ENCODE peak calls at places on chromosomes 11 and 22, in five cellular contexts. T, Y, L, J and B are unnamed samples.
A peak's percentile ranks its signal among the peaks of the same experiment; 100 is the strongest.

GRCh38 chr11:130051077-130051476 is 18.6 kb upstream of the APLP2 start:
- DNase-seq in Y (no peak), L (no peak), T (no peak), J (peak; percentile 72), B (no peak)

GRCh38 chr11:62340269-62340901 is 3.1 kb downstream of the ASRGL1 start:
- DNase-seq in J (peak; percentile 77), Y (peak; percentile 39), L (peak; percentile 47), T (peak; percentile 59), B (peak; percentile 55)

GRCh38 chr11:47189100-47189834 is 3.0 kb upstream of the PACSIN3 start:
- DNase-seq in T (peak; percentile 72), L (peak; percentile 70), Y (peak; percentile 23), J (peak; percentile 92), B (no peak)

GRCh38 chr11:44638032-44638431 is 72.6 kb downstream of the CD82 start:
- DNase-seq in Y (no peak), L (no peak), T (no peak), J (no peak), B (no peak)

GRCh38 chr22:42766860-42767259 is 46.2 kb upstream of the A4GALT start:
- DNase-seq in J (no peak), T (no peak), Y (no peak), L (no peak), B (no peak)

GRCh38 chr11:2889399-2890273 is 4.1 kb upstream of the CDKN1C start:
- DNase-seq in T (no peak), Y (no peak), J (no peak), L (no peak), B (no peak)

GRCh38 chr11:65291613-65292012 is 23.1 kb upstream of the CDC42EP2 start:
- DNase-seq in Y (peak; percentile 33), J (peak; percentile 84), T (no peak), L (peak; percentile 67), B (no peak)

GRCh38 chr22:46538816-46539163 is 1.4 kb upstream of the CELSR1 start:
- DNase-seq in L (no peak), Y (no peak), J (peak; percentile 28), T (no peak), B (no peak)

GRCh38 chr11:32895471-32895870 is 2.9 kb downstream of the QSER1 start:
- DNase-seq in Y (no peak), T (no peak), L (no peak), J (no peak), B (no peak)
- H3K4me3 ChIP-seq in Y (no peak overlapping the region), T (no peak overlapping the region), L (no peak overlapping the region), J (no peak overlapping the region), B (no peak overlapping the region)

GRCh38 chr11:134069426-134069921 is 602 bp downstream of the JAM3 start:
- DNase-seq in J (peak; percentile 29), Y (peak; percentile 63), T (no peak), L (peak; percentile 22), B (no peak)
- H3K4me3 ChIP-seq in J (peak overlapping the region; percentile 90), Y (peak overlapping the region; percentile 82), T (peak overlapping the region; percentile 54), L (peak overlapping the region; percentile 78), B (peak overlapping the region; percentile 70)

DNA sequence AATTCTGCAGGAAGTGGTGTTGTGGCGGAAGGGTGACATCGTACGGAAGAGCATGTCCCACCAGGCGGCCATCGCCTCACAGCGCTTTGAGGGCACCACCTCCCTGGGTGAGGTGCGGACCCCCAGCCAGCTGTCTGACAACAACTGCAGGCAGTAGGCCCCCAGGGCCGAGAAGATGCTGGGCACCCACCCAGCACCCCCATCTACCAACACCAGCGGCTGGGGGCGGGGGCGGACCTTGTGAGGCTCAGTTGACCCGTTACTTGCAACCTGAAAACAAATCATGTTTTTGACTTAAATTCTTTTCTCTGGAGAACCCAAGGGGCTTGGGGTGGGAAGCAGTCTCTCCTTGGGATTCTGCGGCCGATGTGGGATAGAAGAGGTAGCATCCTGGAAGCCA is 7.7 kb downstream of the THYN1 start:
- DNase-seq in L (no peak), J (no peak), T (no peak), Y (no peak), B (no peak)
- H3K4me3 ChIP-seq in L (no peak overlapping the region), J (no peak overlapping the region), T (no peak overlapping the region), Y (no peak overlapping the region), B (no peak overlapping the region)

GRCh38 chr22:45008853-45009751 is 703 bp downstream of the PHF21B start:
- DNase-seq in J (peak; percentile 9), L (peak; percentile 15), T (no peak), Y (peak; percentile 13), B (peak; percentile 9)
- H3K4me3 ChIP-seq in J (no peak overlapping the region), L (no peak overlapping the region), T (no peak overlapping the region), Y (peak overlapping the region; percentile 69), B (peak overlapping the region; percentile 77)

GRCh38 chr11:116636341-116636968 is 136.3 kb downstream of the BUD13 start:
- DNase-seq in T (no peak), L (no peak), Y (no peak), J (no peak), B (no peak)
- H3K4me3 ChIP-seq in T (no peak overlapping the region), L (no peak overlapping the region), Y (no peak overlapping the region), J (no peak overlapping the region), B (no peak overlapping the region)

GRCh38 chr11:7964873-7965272 is 374 bp downstream of the NLRP10 start:
- DNase-seq in L (peak; percentile 36), T (no peak), Y (no peak), J (peak; percentile 13), B (no peak)
- H3K4me3 ChIP-seq in L (no peak overlapping the region), T (no peak overlapping the region), Y (no peak overlapping the region), J (no peak overlapping the region), B (no peak overlapping the region)